ENCODE peak calls at places on chromosome 16, in seven cellular contexts. V, K, F, U, C, H and D are unnamed samples.

GRCh38 chr16:4767872-4768548 is 1.0 kb upstream of the ZNF500 start:
- DNase-seq in V (no peak), K (peak; percentile 57), F (no peak), U (no peak), C (no peak), H (no peak), D (no peak)

GRCh38 chr16:56617212-56618085 is 8.1 kb upstream of the MT1E start:
- DNase-seq in V (no peak), K (peak; percentile 83), F (no peak), U (no peak), C (peak; percentile 86), H (peak; percentile 49), D (no peak)

GRCh38 chr16:90044111-90044551 is 24.9 kb upstream of the DBNDD1 start:
- DNase-seq in V (no peak), K (no peak), F (peak; percentile 61), U (no peak), C (peak; percentile 69), H (no peak), D (peak; percentile 56)

GRCh38 chr16:57892041-57892440 is 78.9 kb downstream of the CNGB1 start:
- DNase-seq in V (no peak), K (peak; percentile 93), F (peak; percentile 73), U (no peak), C (no peak), H (no peak), D (peak; percentile 86)

GRCh38 chr16:50298591-50299507 is 32.5 kb downstream of the ADCY7 start:
- DNase-seq in V (no peak), K (no peak), F (no peak), U (no peak), C (peak; percentile 55), H (peak; percentile 1), D (no peak)

GRCh38 chr16:6193718-6194117 is 1096.1 kb upstream of the EEF2KMT start:
- DNase-seq in V (no peak), K (peak; percentile 6), F (peak; percentile 34), U (no peak), C (no peak), H (no peak), D (peak; percentile 17)

GRCh38 chr16:89523680-89524344 is 15.6 kb downstream of the SPG7 start:
- DNase-seq in V (no peak), K (no peak), F (no peak), U (no peak), C (no peak), H (no peak), D (no peak)

GRCh38 chr16:12901204-12901596 is 198 bp upstream of the SHISA9 start:
- DNase-seq in V (no peak), K (peak; percentile 1), F (no peak), U (no peak), C (no peak), H (peak; percentile 51), D (no peak)

GRCh38 chr16:80317132-80318098 is 223.4 kb upstream of the DYNLRB2 start:
- DNase-seq in V (no peak), K (no peak), F (peak; percentile 29), U (no peak), C (no peak), H (no peak), D (no peak)

GRCh38 chr16:51577621-51578303 is 426.7 kb upstream of the SALL1 start:
- DNase-seq in V (no peak), K (peak; percentile 40), F (peak; percentile 74), U (no peak), C (no peak), H (no peak), D (peak; percentile 69)

GRCh38 chr16:88453217-88453531 is at the start of gene ZFPM1:
- DNase-seq in V (no peak), K (no peak), F (no peak), U (no peak), C (no peak), H (no peak), D (no peak)

GRCh38 chr16:71895679-71896385 is 501 bp downstream of the IST1 start:
- DNase-seq in V (no peak), K (peak; percentile 67), F (peak; percentile 5), U (no peak), C (peak; percentile 83), H (no peak), D (no peak)

GRCh38 chr16:22191966-22192260 is 14.2 kb upstream of the EEF2K start:
- DNase-seq in V (peak; percentile 15), K (peak; percentile 46), F (no peak), U (no peak), C (no peak), H (no peak), D (no peak)

GRCh38 chr16:27795992-27796614 is 246.2 kb downstream of the KATNIP start:
- DNase-seq in V (no peak), K (peak; percentile 50), F (peak; percentile 7), U (no peak), C (no peak), H (no peak), D (no peak)

GRCh38 chr16:55116165-55116894 is 185.7 kb downstream of the IRX5 start:
- DNase-seq in V (no peak), K (no peak), F (peak; percentile 46), U (no peak), C (no peak), H (no peak), D (no peak)

GRCh38 chr16:87080571-87081167 is 236.5 kb downstream of the C16orf95 start:
- DNase-seq in V (no peak), K (no peak), F (no peak), U (no peak), C (no peak), H (no peak), D (no peak)

GRCh38 chr16:87198328-87198731 is 118.9 kb downstream of the C16orf95 start:
- DNase-seq in V (no peak), K (peak; percentile 21), F (no peak), U (no peak), C (no peak), H (no peak), D (no peak)

GRCh38 chr16:58461056-58461455 is 38.9 kb upstream of the NDRG4 start:
- DNase-seq in V (no peak), K (no peak), F (peak; percentile 48), U (no peak), C (no peak), H (no peak), D (peak; percentile 61)

GRCh38 chr16:50304467-50305440 is 38.4 kb downstream of the ADCY7 start:
- DNase-seq in V (no peak), K (no peak), F (no peak), U (no peak), C (peak; percentile 62), H (no peak), D (no peak)

GRCh38 chr16:57304169-57305061 is 19.9 kb upstream of the PLLP start:
- DNase-seq in V (no peak), K (peak; percentile 91), F (peak; percentile 27), U (no peak), C (peak; percentile 71), H (no peak), D (peak; percentile 96)

GRCh38 chr16:67770371-67770991 is 35.9 kb downstream of the RANBP10 start:
- DNase-seq in V (no peak), K (peak; percentile 13), F (no peak), U (no peak), C (no peak), H (no peak), D (no peak)

GRCh38 chr16:70391881-70392481 is 45.3 kb downstream of the DDX19A start:
- DNase-seq in V (no peak), K (peak; percentile 47), F (peak; percentile 59), U (no peak), C (no peak), H (peak; percentile 27), D (no peak)

GRCh38 chr16:77599793-77600415 is 122.4 kb upstream of the NUDT7 start:
- DNase-seq in V (no peak), K (peak; percentile 78), F (peak; percentile 55), U (no peak), C (no peak), H (peak; percentile 11), D (peak; percentile 16)

GRCh38 chr16:80806957-80807356 is 2.6 kb upstream of the CDYL2 start:
- DNase-seq in V (peak; percentile 32), K (peak; percentile 59), F (peak; percentile 96), U (no peak), C (no peak), H (no peak), D (peak; percentile 49)

GRCh38 chr16:11515540-11516430 is 70.9 kb downstream of the LITAF start:
- DNase-seq in V (no peak), K (no peak), F (no peak), U (no peak), C (no peak), H (no peak), D (no peak)

GRCh38 chr16:74577882-74578366 is 29.0 kb downstream of the GLG1 start:
- DNase-seq in V (no peak), K (peak; percentile 58), F (peak; percentile 77), U (no peak), C (no peak), H (no peak), D (peak; percentile 19)

GRCh38 chr16:54027126-54027922 is 259.3 kb downstream of the IRX3 start:
- DNase-seq in V (no peak), K (peak; percentile 78), F (peak; percentile 38), U (no peak), C (no peak), H (no peak), D (peak; percentile 30)

GRCh38 chr16:2971134-2971984 is 2.2 kb downstream of the PAQR4 start:
- DNase-seq in V (no peak), K (no peak), F (no peak), U (no peak), C (no peak), H (no peak), D (no peak)

GRCh38 chr16:49466881-49467280 is 93.3 kb downstream of the C16orf78 start:
- DNase-seq in V (no peak), K (no peak), F (no peak), U (no peak), C (no peak), H (no peak), D (no peak)

GRCh38 chr16:87177627-87178026 is 139.6 kb downstream of the C16orf95 start:
- DNase-seq in V (no peak), K (no peak), F (no peak), U (no peak), C (no peak), H (no peak), D (no peak)

GRCh38 chr16:68206224-68206623 is 29.7 kb downstream of the ESRP2 start:
- DNase-seq in V (no peak), K (no peak), F (no peak), U (no peak), C (no peak), H (no peak), D (no peak)

GRCh38 chr16:66538910-66539309 is 11.0 kb downstream of the TK2 start:
- DNase-seq in V (no peak), K (no peak), F (no peak), U (no peak), C (no peak), H (no peak), D (peak; percentile 31)